ENCODE peak calls at places on chromosomes 4 and X, in four cellular contexts. One of them, this sample, is unnamed.

GRCh38 chr4:176549161-176549865 is 229.5 kb downstream of the SPCS3 start:
- DNase-seq in right cardiac atrium: no peak
- DNase-seq in fibroblast of lung: peak
- DNase-seq in PC-3: peak
- DNase-seq in this sample: no peak

GRCh38 chr4:5956285-5957021 is 61.8 kb downstream of the C4orf50 start:
- DNase-seq in fibroblast of lung: no peak
- DNase-seq in right cardiac atrium: peak
- DNase-seq in PC-3: peak
- DNase-seq in this sample: no peak

GRCh38 chr4:100995671-100996070 is 351.7 kb downstream of the PPP3CA start:
- DNase-seq in right cardiac atrium: no peak
- DNase-seq in PC-3: no peak
- DNase-seq in fibroblast of lung: no peak
- DNase-seq in this sample: no peak

GRCh38 chr4:44150091-44150576 is 298.5 kb downstream of the KCTD8 start:
- DNase-seq in fibroblast of lung: peak
- DNase-seq in PC-3: peak
- DNase-seq in right cardiac atrium: no peak
- DNase-seq in this sample: no peak

GRCh38 chr4:55475394-55476243 is 71.1 kb downstream of the CLOCK start:
- DNase-seq in PC-3: peak
- DNase-seq in fibroblast of lung: peak
- DNase-seq in right cardiac atrium: no peak
- DNase-seq in this sample: no peak

GRCh38 chrX:46551494-46552128 is 6.4 kb upstream of the ZNF674 start:
- DNase-seq in fibroblast of lung: peak
- DNase-seq in PC-3: peak
- DNase-seq in right cardiac atrium: no peak
- DNase-seq in this sample: no peak

GRCh38 chr4:54940996-54941395 is 184.4 kb downstream of the KDR start:
- DNase-seq in PC-3: no peak
- DNase-seq in fibroblast of lung: no peak
- DNase-seq in right cardiac atrium: no peak
- DNase-seq in this sample: no peak

GRCh38 chrX:84153538-84153937 is 34.5 kb downstream of the RPS6KA6 start:
- DNase-seq in fibroblast of lung: peak
- DNase-seq in right cardiac atrium: no peak
- DNase-seq in PC-3: peak
- DNase-seq in this sample: no peak

GRCh38 chrX:152892999-152893605 is 4.8 kb upstream of the ZNF185 start:
- DNase-seq in fibroblast of lung: no peak
- DNase-seq in right cardiac atrium: no peak
- DNase-seq in PC-3: no peak
- DNase-seq in this sample: no peak

GRCh38 chr4:11587797-11588196 is 159.1 kb upstream of the HS3ST1 start:
- DNase-seq in PC-3: no peak
- DNase-seq in right cardiac atrium: no peak
- DNase-seq in fibroblast of lung: no peak
- DNase-seq in this sample: no peak

GRCh38 chr4:2253160-2254084 is 8.5 kb downstream of the MXD4 start:
- DNase-seq in PC-3: no peak
- DNase-seq in right cardiac atrium: peak
- DNase-seq in fibroblast of lung: no peak
- DNase-seq in this sample: no peak

DNA sequence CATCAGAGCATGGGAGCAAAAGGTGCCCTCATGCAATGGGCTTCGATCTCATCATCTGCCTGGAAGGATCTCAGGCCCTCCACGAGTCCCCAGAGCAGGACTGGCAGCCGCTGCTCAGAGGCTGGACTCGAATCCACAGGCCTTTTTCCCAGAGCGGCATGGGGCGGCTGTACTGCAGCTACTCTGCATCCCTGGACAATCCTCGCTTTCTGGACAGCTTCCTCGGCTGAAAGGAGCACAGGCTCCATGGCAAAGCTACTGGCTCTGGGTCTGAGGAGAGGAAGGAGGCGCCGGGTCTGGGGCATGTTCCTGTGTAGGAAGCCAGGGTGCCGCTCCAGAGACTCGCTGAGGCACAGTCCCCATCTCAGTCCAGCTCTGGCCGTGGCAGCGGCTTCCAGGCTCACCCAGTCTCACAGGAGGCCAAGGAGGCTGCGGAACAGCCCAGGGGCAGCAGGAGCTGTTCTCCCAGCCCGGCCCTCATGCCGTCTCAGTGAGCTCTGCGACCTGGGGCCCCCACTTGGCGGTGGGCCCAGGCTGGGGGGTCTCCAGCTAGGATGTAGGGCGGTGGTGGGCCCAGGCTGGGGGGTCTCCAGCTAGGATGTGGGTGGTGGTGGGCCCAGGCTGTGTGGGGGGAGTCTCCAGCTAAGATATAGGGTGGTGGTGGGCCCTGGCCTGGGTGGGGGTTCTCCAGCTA is 2.7 kb upstream of the SPON2 start:
- DNase-seq in right cardiac atrium: no peak
- DNase-seq in fibroblast of lung: no peak
- DNase-seq in PC-3: no peak
- DNase-seq in this sample: no peak
- H3K27ac ChIP-seq in right cardiac atrium: no peak
- H3K27ac ChIP-seq in fibroblast of lung: no peak
- H3K27ac ChIP-seq in PC-3: no peak
- H3K27ac ChIP-seq in this sample: no peak

GRCh38 chr4:153409924-153410501 is 56.1 kb upstream of the TMEM131L start:
- DNase-seq in right cardiac atrium: no peak
- DNase-seq in fibroblast of lung: peak
- DNase-seq in PC-3: no peak
- DNase-seq in this sample: no peak
- H3K27ac ChIP-seq in right cardiac atrium: no peak
- H3K27ac ChIP-seq in fibroblast of lung: peak
- H3K27ac ChIP-seq in PC-3: peak
- H3K27ac ChIP-seq in this sample: no peak

DNA sequence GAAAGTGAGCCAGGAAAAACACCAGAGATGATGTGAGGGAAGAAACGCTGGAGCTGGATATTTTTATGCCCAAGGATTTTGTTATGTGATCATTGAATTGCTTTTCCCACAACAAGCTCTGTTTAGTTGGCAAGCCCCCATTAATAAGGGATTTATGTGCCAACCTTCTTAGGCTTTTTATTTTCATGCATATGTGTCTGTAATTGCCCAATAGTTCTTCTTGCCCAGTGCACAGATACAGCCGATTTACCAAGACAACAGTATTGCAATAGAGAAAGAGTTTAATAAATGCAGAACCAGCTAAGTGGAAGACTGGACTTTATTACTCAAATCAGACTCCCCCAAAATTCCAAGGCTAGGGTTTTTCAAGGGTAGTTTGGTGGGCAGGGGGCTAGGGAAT is 57.7 kb downstream of the TRIM2 start:
- DNase-seq in right cardiac atrium: no peak
- DNase-seq in fibroblast of lung: no peak
- DNase-seq in PC-3: no peak
- DNase-seq in this sample: no peak
- H3K27ac ChIP-seq in right cardiac atrium: no peak
- H3K27ac ChIP-seq in fibroblast of lung: no peak
- H3K27ac ChIP-seq in PC-3: no peak
- H3K27ac ChIP-seq in this sample: peak

DNA sequence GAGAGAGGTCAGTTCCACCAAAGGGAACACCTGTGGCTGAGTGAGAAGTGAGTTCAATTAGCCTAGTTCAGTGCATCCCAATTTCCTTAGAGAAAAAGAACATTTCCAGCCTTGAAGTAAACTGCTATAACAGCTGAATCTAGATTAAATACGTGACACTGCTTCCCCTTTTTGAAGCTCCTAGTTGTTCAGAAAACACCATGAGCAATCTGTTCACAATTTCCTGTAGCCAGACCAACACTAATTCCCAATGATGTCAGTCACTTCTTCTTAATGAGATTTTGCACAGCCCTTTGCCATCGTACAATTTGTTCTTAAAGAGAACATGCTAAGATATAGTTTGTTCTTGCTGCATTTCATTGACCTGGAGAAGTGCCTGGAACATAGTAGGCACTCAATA is 144.6 kb upstream of the EDNRA start:
- DNase-seq in fibroblast of lung: peak
- DNase-seq in right cardiac atrium: no peak
- DNase-seq in PC-3: no peak
- DNase-seq in this sample: no peak
- H3K27ac ChIP-seq in fibroblast of lung: no peak
- H3K27ac ChIP-seq in right cardiac atrium: no peak
- H3K27ac ChIP-seq in PC-3: no peak
- H3K27ac ChIP-seq in this sample: no peak

GRCh38 chr4:76802546-76803021 is 95.4 kb downstream of the SOWAHB start:
- DNase-seq in PC-3: no peak
- DNase-seq in right cardiac atrium: no peak
- DNase-seq in fibroblast of lung: peak
- DNase-seq in this sample: no peak
- H3K27ac ChIP-seq in PC-3: peak
- H3K27ac ChIP-seq in right cardiac atrium: no peak
- H3K27ac ChIP-seq in fibroblast of lung: peak
- H3K27ac ChIP-seq in this sample: no peak

GRCh38 chr4:183074288-183074990 is 24.6 kb upstream of the WWC2 start:
- DNase-seq in fibroblast of lung: peak
- DNase-seq in right cardiac atrium: no peak
- DNase-seq in PC-3: no peak
- DNase-seq in this sample: no peak
- H3K27ac ChIP-seq in fibroblast of lung: no peak
- H3K27ac ChIP-seq in right cardiac atrium: no peak
- H3K27ac ChIP-seq in PC-3: no peak
- H3K27ac ChIP-seq in this sample: no peak

GRCh38 chrX:16155586-16155985 is 11.7 kb upstream of the MAGEB17 start:
- DNase-seq in fibroblast of lung: no peak
- DNase-seq in right cardiac atrium: no peak
- DNase-seq in PC-3: no peak
- DNase-seq in this sample: no peak
- H3K27ac ChIP-seq in fibroblast of lung: no peak
- H3K27ac ChIP-seq in right cardiac atrium: no peak
- H3K27ac ChIP-seq in PC-3: no peak
- H3K27ac ChIP-seq in this sample: no peak